ENCODE peak calls at places on chromosomes 1 and 21, in four cellular contexts. X, D, A and K are unnamed samples.

GRCh38 chr1:7444362-7444761 is 326.7 kb upstream of the VAMP3 start:
- DNase-seq in A (no peak), D (no peak), X (no peak), K (no peak)

GRCh38 chr1:108617008-108617723 is 43.7 kb downstream of the HENMT1 start:
- DNase-seq in X (no peak), A (no peak), D (no peak), K (no peak)

GRCh38 chr21:39088831-39089380 is 94.3 kb downstream of the PSMG1 start:
- DNase-seq in D (no peak), A (peak), X (peak), K (peak)

GRCh38 chr1:46517932-46518498 is 28.4 kb downstream of the DMBX1 start:
- DNase-seq in D (no peak), A (no peak), X (no peak), K (no peak)

GRCh38 chr1:60387175-60387574 is 313.6 kb upstream of the C1orf87 start:
- DNase-seq in D (no peak), X (no peak), A (no peak), K (no peak)

GRCh38 chr1:103783944-103784377 is 34.3 kb downstream of the AMY1C start:
- DNase-seq in X (no peak), A (no peak), D (no peak), K (no peak)

GRCh38 chr1:145990249-145991097 is 5.9 kb downstream of the TXNIP start:
- DNase-seq in D (peak), X (peak), A (no peak), K (no peak)

GRCh38 chr1:232589809-232590741 is 39.9 kb downstream of the SIPA1L2 start:
- DNase-seq in X (peak), D (no peak), A (no peak), K (no peak)

GRCh38 chr1:201591348-201591747 is 52.4 kb downstream of the NAV1 start:
- DNase-seq in X (no peak), D (no peak), A (no peak), K (no peak)

GRCh38 chr1:162270016-162270415 is 106.6 kb downstream of the SPATA46 start:
- DNase-seq in X (no peak), D (no peak), A (no peak), K (no peak)

GRCh38 chr1:167651161-167651693 is 21.2 kb downstream of the RCSD1 start:
- DNase-seq in D (no peak), X (no peak), A (no peak), K (no peak)

GRCh38 chr1:146013566-146013937 is 8.0 kb downstream of the HJV start:
- DNase-seq in D (no peak), A (no peak), X (no peak), K (no peak)

GRCh38 chr1:31297273-31298247 is 728 bp downstream of the ZCCHC17 start:
- DNase-seq in X (peak), A (peak), D (no peak), K (peak)

GRCh38 chr1:181626252-181626938 is 143.1 kb downstream of the CACNA1E start:
- DNase-seq in D (no peak), X (no peak), A (no peak), K (no peak)

GRCh38 chr21:38760017-38760761 is 45.5 kb upstream of the ETS2 start:
- DNase-seq in X (peak), D (no peak), A (no peak), K (no peak)

GRCh38 chr1:230186874-230187273 is 119.8 kb downstream of the GALNT2 start:
- DNase-seq in D (no peak), A (no peak), X (no peak), K (no peak)

GRCh38 chr1:17610713-17611112 is 71.2 kb downstream of the ARHGEF10L start:
- DNase-seq in X (no peak), A (no peak), D (no peak), K (no peak)
- H3K27ac ChIP-seq in X (no peak), A (no peak), D (no peak), K (no peak)

GRCh38 chr1:115282825-115283224 is 55.2 kb downstream of the NGF start:
- DNase-seq in D (peak), X (peak), A (no peak), K (no peak)
- H3K27ac ChIP-seq in D (peak), X (peak), A (no peak), K (no peak)

GRCh38 chr1:222975472-222976122 is 160.8 kb downstream of the DISP1 start:
- DNase-seq in D (no peak), X (peak), A (no peak), K (peak)
- H3K27ac ChIP-seq in D (no peak), X (no peak), A (no peak), K (peak)

GRCh38 chr1:166485620-166486019 is 318.8 kb upstream of the FAM78B start:
- DNase-seq in A (peak), D (no peak), X (peak), K (no peak)

GRCh38 chr1:166490437-166490784 is 323.6 kb upstream of the FAM78B start:
- DNase-seq in A (no peak), X (no peak), D (no peak), K (no peak)

GRCh38 chr1:166489670-166490436 is 323.1 kb upstream of the FAM78B start:
- DNase-seq in X (peak), D (no peak), A (peak), K (no peak)

GRCh38 chr1:166488327-166488726 is 321.5 kb upstream of the FAM78B start:
- DNase-seq in D (no peak), X (no peak), A (no peak), K (no peak)

DNA sequence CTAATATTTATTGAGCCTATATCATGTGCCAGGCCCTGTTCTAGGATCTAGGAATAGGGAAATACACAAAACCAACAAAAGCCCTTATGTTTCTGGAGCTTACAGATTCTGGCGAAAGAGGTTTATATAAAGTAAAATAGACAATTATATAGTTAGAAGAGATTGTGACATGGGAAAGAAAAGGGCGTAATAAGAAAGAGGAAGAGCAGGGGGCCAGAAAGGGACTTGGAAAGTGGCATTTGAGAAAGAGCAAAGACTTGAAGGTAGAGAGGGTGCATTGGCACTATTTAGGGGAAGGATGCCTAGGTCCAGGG is 322.5 kb upstream of the FAM78B start:
- DNase-seq in X (no peak), D (no peak), A (no peak), K (no peak)
- H3K27ac ChIP-seq in X (no peak), D (no peak), A (no peak), K (no peak)

GRCh38 chr1:29711582-29712274 is 475.4 kb downstream of the PTPRU start:
- DNase-seq in D (no peak), X (peak), A (no peak), K (peak)
- H3K27ac ChIP-seq in D (no peak), X (peak), A (peak), K (no peak)